ENCODE peak calls at places on chromosome 9, in nine cellular contexts. Z is CD14-positive monocyte; A is LoVo; M is PC-9; Q is Peyer's patch; U is stimulated activated CD8-positive, alpha-beta memory T cell treated with anti-CD3 and anti-CD28 coated beads, Interleukin-15, amount 100 ng/mL, for 1 hour; N is activated effector memory CD4-positive, alpha-beta T cell treated with Interleukin-2 at 50 U/mL for 16 hours; K is OCI-LY7; X is HEK293T. W is an unnamed sample.
A peak's percentile ranks its signal among the peaks of the same experiment; 100 is the strongest.

GRCh38 chr9:3567988-3568387 is 42.2 kb upstream of the RFX3 start:
- DNase-seq in X (no peak), A (no peak), Q (no peak), U (no peak), N (no peak), Z (no peak), K (no peak), M (no peak), W (no peak)

GRCh38 chr9:21317956-21318923 is 13.1 kb upstream of the IFNA5 start:
- DNase-seq in K (peak; percentile 54), U (no peak), X (peak; percentile 46), Z (no peak), Q (peak; percentile 66), M (peak; percentile 17), A (peak; percentile 67), N (no peak), W (no peak)

GRCh38 chr9:96232539-96233241 is 69.3 kb downstream of the HSD17B3 start:
- DNase-seq in U (no peak), M (peak; percentile 54), N (no peak), X (peak; percentile 67), Q (peak; percentile 63), K (peak; percentile 34), A (peak; percentile 51), Z (no peak), W (no peak)

GRCh38 chr9:69750085-69750484 is 9.7 kb downstream of the PTAR1 start:
- DNase-seq in A (no peak), K (no peak), Z (no peak), N (no peak), Q (no peak), M (no peak), X (no peak), U (no peak), W (no peak)

GRCh38 chr9:123365287-123365880 is 9.4 kb downstream of the CRB2 start:
- DNase-seq in Q (no peak), A (no peak), N (no peak), U (no peak), Z (no peak), M (no peak), K (no peak), X (peak; percentile 52), W (no peak)

GRCh38 chr9:69931340-69931739 is 110.7 kb downstream of the CFAP95 start:
- DNase-seq in X (peak; percentile 10), K (no peak), Q (no peak), N (no peak), A (no peak), Z (no peak), U (no peak), M (peak; percentile 8), W (no peak)

GRCh38 chr9:29160763-29161353 is 1587.6 kb upstream of the C9orf72 start:
- DNase-seq in U (no peak), Q (no peak), A (no peak), K (no peak), Z (no peak), M (no peak), X (no peak), N (no peak), W (no peak)

GRCh38 chr9:129280236-129281231 is 102.5 kb upstream of the IER5L start:
- DNase-seq in Z (no peak), K (no peak), Q (peak; percentile 41), N (no peak), X (no peak), A (no peak), M (no peak), U (no peak), W (peak; percentile 11)

GRCh38 chr9:106799146-106799545 is 63.8 kb upstream of the ZNF462 start:
- DNase-seq in Z (no peak), A (no peak), Q (no peak), X (no peak), U (no peak), N (no peak), M (no peak), K (no peak), W (no peak)

GRCh38 chr9:107043886-107044285 is 180.9 kb downstream of the ZNF462 start:
- DNase-seq in M (no peak), A (no peak), U (no peak), X (no peak), Z (no peak), Q (no peak), K (no peak), N (no peak), W (no peak)

GRCh38 chr9:114851301-114851700 is 45.5 kb upstream of the TNFSF15 start:
- DNase-seq in M (no peak), A (no peak), N (no peak), K (no peak), U (no peak), Q (no peak), X (no peak), Z (no peak), W (no peak)

GRCh38 chr9:134381671-134382505 is 55.6 kb downstream of the RXRA start:
- DNase-seq in A (no peak), M (no peak), Q (peak; percentile 77), U (no peak), N (peak; percentile 33), Z (no peak), K (peak; percentile 33), X (no peak), W (peak; percentile 69)

GRCh38 chr9:114059047-114059803 is 18.9 kb downstream of the AMBP start:
- DNase-seq in Q (no peak), U (no peak), Z (no peak), M (no peak), A (no peak), K (no peak), X (no peak), N (no peak), W (no peak)

GRCh38 chr9:97737429-97737828 is 40.3 kb upstream of the XPA start:
- DNase-seq in Z (no peak), N (no peak), U (no peak), M (no peak), K (no peak), X (peak; percentile 67), A (no peak), Q (no peak), W (no peak)

GRCh38 chr9:21591221-21592062 is 109.3 kb upstream of the IFNE start:
- DNase-seq in Z (peak; percentile 81), M (peak; percentile 80), U (no peak), A (peak; percentile 95), K (no peak), X (peak; percentile 33), Q (peak; percentile 81), N (no peak), W (no peak)

GRCh38 chr9:35658894-35659220 is 765 bp downstream of the CCDC107 start:
- DNase-seq in Z (no peak), A (peak; percentile 15), U (no peak), Q (peak; percentile 63), K (no peak), N (no peak), X (no peak), M (peak; percentile 17), W (no peak)

GRCh38 chr9:107172160-107172978 is 110.7 kb upstream of the RAD23B start:
- DNase-seq in K (peak; percentile 73), U (peak; percentile 11), A (peak; percentile 76), M (peak; percentile 71), N (peak; percentile 1), X (peak; percentile 72), Z (no peak), Q (peak; percentile 86), W (peak; percentile 64)

GRCh38 chr9:79300153-79300552 is 271.6 kb upstream of the TLE4 start:
- DNase-seq in Z (no peak), N (no peak), Q (no peak), M (no peak), K (no peak), X (no peak), A (no peak), U (no peak), W (no peak)

GRCh38 chr9:4592886-4593285 is 69.2 kb upstream of the PLPP6 start:
- DNase-seq in Z (no peak), U (no peak), M (no peak), X (no peak), A (no peak), Q (no peak), N (no peak), K (no peak), W (no peak)

GRCh38 chr9:131272212-131272611 is 4.1 kb downstream of the FAM78A start:
- DNase-seq in M (no peak), A (no peak), N (no peak), Q (no peak), X (no peak), U (no peak), Z (no peak), K (peak; percentile 36), W (no peak)